ENCODE peak calls at places on chromosomes 4 and X, in five cellular contexts. Q is DMS 273 treated with DMSO at 0.1 percent for 48 hours; I is NCI-H774; V is activated naive CD4-positive, alpha-beta T cell treated with Interleukin-2 at 50 U/mL for 16 hours; U is mammary epithelial cell. P is an unnamed sample.

GRCh38 chr4:161336016-161336415 is 827.8 kb downstream of the FSTL5 start:
- DNase-seq in Q (no peak), I (no peak), V (no peak), U (no peak), P (no peak)

GRCh38 chr4:99642725-99643489 is 14.7 kb downstream of the C4orf54 start:
- DNase-seq in Q (no peak), I (no peak), V (no peak), U (no peak), P (peak; percentile 88)

GRCh38 chrX:97639526-97639925 is 755.8 kb downstream of the RPA4 start:
- DNase-seq in Q (no peak), I (no peak), V (no peak), U (no peak), P (no peak)

GRCh38 chr4:102612824-102613366 is 111.7 kb downstream of the NFKB1 start:
- DNase-seq in Q (no peak), I (no peak), V (peak; percentile 53), U (peak; percentile 76), P (no peak)

GRCh38 chr4:90002406-90003040 is 107.9 kb downstream of the MMRN1 start:
- DNase-seq in Q (peak; percentile 56), I (no peak), V (no peak), U (no peak), P (no peak)

GRCh38 chr4:55615008-55615407 is 21.1 kb downstream of the NMU start:
- DNase-seq in Q (no peak), I (no peak), V (no peak), U (no peak), P (no peak)

GRCh38 chr4:166043801-166044200 is 170.8 kb downstream of the TLL1 start:
- DNase-seq in Q (no peak), I (no peak), V (no peak), U (no peak), P (no peak)

GRCh38 chrX:51296138-51296537 is 36.5 kb upstream of the NUDT10 start:
- DNase-seq in Q (no peak), I (no peak), V (no peak), U (no peak), P (no peak)

GRCh38 chrX:78066110-78066509 is 37.9 kb upstream of the PGK1 start:
- DNase-seq in Q (no peak), I (no peak), V (no peak), U (no peak), P (no peak)

GRCh38 chrX:11768039-11768438 is 10.0 kb downstream of the MSL3 start:
- DNase-seq in Q (no peak), I (no peak), V (no peak), U (no peak), P (no peak)

GRCh38 chr4:57710053-57710452 is 599.9 kb upstream of the IGFBP7 start:
- DNase-seq in Q (no peak), I (no peak), V (no peak), U (no peak), P (no peak)

GRCh38 chrX:67780694-67781109 is 236.9 kb downstream of the AR start:
- DNase-seq in Q (no peak), I (no peak), V (no peak), U (peak; percentile 9), P (peak; percentile 82)

GRCh38 chr4:139403457-139403856 is 50.5 kb upstream of the RAB33B start:
- DNase-seq in Q (peak; percentile 1), I (no peak), V (no peak), U (no peak), P (no peak)